ENCODE peak calls at places on chromosomes 5 and 9, in ten cellular contexts. R is left ventricle myocardium inferior, D is heart left ventricle, H is B cell, E is nephron progenitor cell, Q is HFFc6, S is ovary, X is endodermal cell, U is Calu3, Z is endothelial cell. A is an unnamed sample.

GRCh38 chr9:69279084-69279729 is 45.8 kb upstream of the ENTREP1 start:
- DNase-seq in X (no peak), U (no peak), H (no peak), R (no peak), D (no peak), Z (no peak), Q (no peak), S (no peak), E (no peak), A (no peak)

GRCh38 chr5:139636207-139636792 is 11.8 kb upstream of the CXXC5 start:
- DNase-seq in Z (peak), H (peak), R (no peak), X (peak), U (no peak), E (no peak), D (no peak), Q (no peak), S (no peak), A (no peak)

GRCh38 chr9:131173995-131174394 is 48.6 kb downstream of the NUP214 start:
- DNase-seq in Q (no peak), S (no peak), U (no peak), Z (no peak), D (no peak), R (no peak), X (no peak), E (no peak), H (no peak), A (no peak)

GRCh38 chr5:174073088-174073487 is 27.6 kb downstream of the NSG2 start:
- DNase-seq in D (no peak), Q (no peak), H (no peak), Z (no peak), E (no peak), U (no peak), X (no peak), S (no peak), R (no peak), A (no peak)

GRCh38 chr9:100186356-100186755 is 87.3 kb downstream of the INVS start:
- DNase-seq in S (no peak), E (no peak), R (no peak), Z (no peak), U (no peak), H (no peak), Q (peak), X (no peak), D (no peak), A (no peak)

GRCh38 chr5:179331591-179331990 is 13.7 kb downstream of the ADAMTS2 start:
- DNase-seq in H (no peak), E (no peak), X (no peak), D (peak), U (no peak), Q (no peak), R (no peak), Z (no peak), S (no peak), A (no peak)

GRCh38 chr5:136811086-136811485 is 445.7 kb upstream of the TRPC7 start:
- DNase-seq in U (no peak), D (no peak), E (no peak), Q (no peak), H (no peak), Z (no peak), S (no peak), R (no peak), X (no peak), A (no peak)

GRCh38 chr5:111777382-111777781 is 20.4 kb upstream of the NREP start:
- DNase-seq in Z (no peak), R (no peak), H (no peak), S (no peak), Q (no peak), X (no peak), U (no peak), D (no peak), E (no peak), A (no peak)

GRCh38 chr5:1090538-1090937 is 21.3 kb downstream of the SLC12A7 start:
- DNase-seq in D (peak), H (no peak), X (no peak), Q (no peak), S (no peak), U (no peak), Z (no peak), E (no peak), R (peak), A (no peak)

GRCh38 chr5:151171521-151171920 is 13.9 kb upstream of the ANXA6 start:
- DNase-seq in S (no peak), X (no peak), Q (no peak), Z (no peak), U (no peak), E (no peak), R (no peak), H (no peak), D (no peak), A (no peak)

GRCh38 chr5:177300236-177300880 is 3.2 kb downstream of the RAB24 start:
- DNase-seq in R (peak), E (peak), S (no peak), Z (peak), H (peak), U (peak), X (peak), D (peak), Q (peak), A (no peak)

GRCh38 chr5:141878771-141879759 is 855 bp upstream of the PCDH1 start:
- DNase-seq in Q (peak), Z (peak), R (peak), U (peak), D (peak), S (peak), H (peak), E (peak), X (peak), A (peak)

GRCh38 chr5:56183507-56183906 is 49.6 kb downstream of the ANKRD55 start:
- DNase-seq in R (no peak), S (no peak), Q (peak), E (no peak), X (no peak), D (no peak), H (no peak), U (no peak), Z (no peak), A (no peak)

GRCh38 chr9:107020040-107020530 is 157.1 kb downstream of the ZNF462 start:
- DNase-seq in X (peak), Q (peak), H (no peak), E (no peak), Z (no peak), S (no peak), D (no peak), U (no peak), R (no peak), A (no peak)

GRCh38 chr9:93077811-93078210 is 18.2 kb upstream of the CARD19 start:
- DNase-seq in E (no peak), Z (no peak), Q (no peak), H (no peak), D (no peak), S (no peak), R (no peak), X (peak), U (no peak), A (no peak)

GRCh38 chr9:128429505-128430086 is 8.9 kb downstream of the CERCAM start:
- DNase-seq in R (no peak), X (no peak), E (no peak), D (no peak), S (no peak), H (no peak), Q (no peak), Z (no peak), U (no peak), A (peak)

GRCh38 chr5:147310059-147310704 is 75.4 kb downstream of the STK32A start:
- DNase-seq in R (peak), Z (no peak), E (no peak), Q (peak), X (peak), H (no peak), S (no peak), D (peak), U (peak), A (no peak)

GRCh38 chr9:135103001-135103446 is 15.6 kb downstream of the OLFM1 start:
- DNase-seq in E (no peak), D (peak), S (no peak), Q (no peak), X (no peak), H (no peak), U (no peak), R (no peak), Z (no peak), A (no peak)

GRCh38 chr9:117672397-117672796 is 31.8 kb upstream of the TLR4 start:
- DNase-seq in R (no peak), S (no peak), D (no peak), Q (peak), X (no peak), U (no peak), H (no peak), Z (no peak), E (no peak), A (no peak)

GRCh38 chr9:96279927-96280326 is 22.0 kb downstream of the HSD17B3 start:
- DNase-seq in D (no peak), R (no peak), U (peak), E (no peak), H (no peak), X (no peak), Q (no peak), S (no peak), Z (no peak), A (no peak)
- TF ChIP-seq CTCF in D (no peak), R (no peak), U (no peak), E (no peak), H (no peak), X (no peak), Q (no peak), S (no peak), Z (no peak), A (no peak)

GRCh38 chr5:81785311-81785710 is 34.4 kb upstream of the SSBP2 start:
- DNase-seq in D (no peak), Z (no peak), R (no peak), H (no peak), Q (no peak), X (no peak), E (no peak), U (no peak), S (no peak), A (no peak)
- TF ChIP-seq CTCF in D (no peak), Z (no peak), R (no peak), H (no peak), Q (no peak), X (no peak), E (no peak), U (no peak), S (no peak), A (no peak)

GRCh38 chr5:148687427-148687826 is 33.1 kb upstream of the HTR4 start:
- DNase-seq in D (no peak), S (no peak), Q (peak), X (peak), U (peak), H (no peak), Z (peak), R (no peak), E (peak), A (peak)
- TF ChIP-seq CTCF in D (no peak), S (no peak), Q (peak), X (peak), U (peak), H (no peak), Z (peak), R (no peak), E (peak), A (peak)

GRCh38 chr5:117107859-117108258 is 533.2 kb upstream of the SEMA6A start:
- DNase-seq in U (no peak), E (no peak), D (no peak), Z (no peak), S (no peak), X (no peak), Q (no peak), H (no peak), R (no peak), A (no peak)
- TF ChIP-seq CTCF in U (no peak), E (no peak), D (no peak), Z (no peak), S (no peak), X (no peak), Q (no peak), H (no peak), R (no peak), A (no peak)

GRCh38 chr9:98191615-98192502 is 578 bp downstream of the CORO2A start:
- DNase-seq in H (peak), Z (peak), S (no peak), E (peak), U (peak), R (no peak), D (no peak), Q (no peak), X (peak), A (peak)

GRCh38 chr9:98191210-98191609 is 1.2 kb downstream of the CORO2A start:
- DNase-seq in S (no peak), D (no peak), H (no peak), E (no peak), Q (no peak), X (peak), U (no peak), R (no peak), Z (no peak), A (no peak)

GRCh38 chr9:98193336-98193944 is 1.0 kb upstream of the CORO2A start:
- DNase-seq in R (no peak), Q (no peak), S (no peak), D (no peak), X (no peak), U (no peak), H (no peak), Z (no peak), E (no peak), A (no peak)

GRCh38 chr9:98190757-98191105 is 1.7 kb downstream of the CORO2A start:
- DNase-seq in X (no peak), R (no peak), S (no peak), H (no peak), Q (no peak), Z (no peak), E (no peak), D (no peak), U (no peak), A (no peak)

GRCh38 chr9:98192503-98193335 is at the start of gene CORO2A:
- DNase-seq in H (peak), S (peak), Q (peak), X (peak), E (peak), D (peak), R (peak), U (peak), Z (peak), A (peak)
- TF ChIP-seq CTCF in H (peak), S (peak), Q (peak), X (peak), E (peak), D (peak), R (peak), U (peak), Z (no peak), A (peak)

GRCh38 chr9:37486256-37486615 is 488 bp downstream of the POLR1E start:
- DNase-seq in U (no peak), Q (no peak), R (no peak), D (no peak), S (no peak), H (no peak), Z (no peak), X (no peak), E (no peak), A (no peak)

GRCh38 chr9:37486616-37487544 is 1.1 kb downstream of the POLR1E start:
- DNase-seq in Q (peak), Z (no peak), R (peak), U (no peak), D (no peak), E (no peak), H (no peak), S (no peak), X (no peak), A (no peak)

GRCh38 chr9:37480759-37481158 is 5.0 kb upstream of the POLR1E start:
- DNase-seq in X (no peak), H (no peak), D (no peak), E (peak), Z (no peak), U (no peak), S (no peak), R (no peak), Q (no peak), A (no peak)

DNA sequence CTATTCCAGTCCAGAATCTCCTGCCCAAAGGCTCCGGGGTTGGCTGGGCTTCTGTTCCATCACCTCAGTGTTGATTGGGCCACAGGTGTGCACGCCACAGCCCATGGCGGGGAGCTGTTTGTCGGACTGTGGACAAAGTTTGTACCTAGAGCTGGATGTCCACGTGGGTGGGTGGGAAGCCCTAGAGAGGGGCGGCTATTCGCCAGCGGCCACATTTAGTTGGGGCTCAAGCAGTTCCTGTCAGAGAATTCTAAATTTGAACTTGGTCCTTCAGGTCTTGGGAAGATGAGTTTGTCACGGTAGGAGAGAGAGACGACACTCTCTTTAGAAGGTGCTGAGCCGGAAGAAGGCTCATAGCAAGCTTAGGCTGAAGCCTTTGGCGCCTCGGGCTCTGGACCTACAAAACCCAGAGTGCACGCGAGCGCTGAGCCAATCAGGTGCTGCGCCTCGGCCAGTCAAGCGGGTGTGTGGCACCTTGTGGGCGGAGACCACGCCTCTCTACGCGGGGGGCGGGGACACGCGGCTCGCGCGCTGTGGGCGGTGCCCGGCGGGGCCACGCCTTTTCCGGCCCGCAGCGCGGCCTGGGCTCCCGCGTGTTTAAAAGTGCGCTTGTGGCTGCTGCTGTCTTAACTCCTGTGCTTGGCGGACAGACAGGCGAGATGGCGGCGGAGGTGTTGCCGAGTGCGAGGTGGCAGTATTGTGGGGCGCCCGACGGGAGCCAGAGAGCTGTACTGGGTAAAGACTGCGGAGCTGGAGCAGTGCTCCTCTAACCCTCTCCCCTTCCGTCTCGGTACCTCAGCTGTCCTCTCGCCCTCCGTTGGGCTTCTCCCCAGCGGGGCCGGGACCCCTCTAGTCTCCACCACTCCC is at the start of gene POLR1E:
- DNase-seq in E (peak), H (peak), Q (peak), D (peak), S (peak), U (peak), R (peak), Z (peak), X (peak), A (peak)
- TF ChIP-seq CTCF in E (no peak), H (no peak), Q (no peak), D (no peak), S (no peak), U (no peak), R (no peak), Z (no peak), X (no peak), A (no peak)